ENCODE peak calls at places on chromosomes 4 and X, in six cellular contexts. W, X, I, S, P and E are unnamed samples.

GRCh38 chr4:54818481-54818880 is 160.7 kb downstream of the KIT start:
- DNase-seq in W (no peak), X (no peak), I (no peak), S (no peak), P (no peak), E (no peak)

GRCh38 chr4:142875117-142875516 is 29.0 kb upstream of the INPP4B start:
- DNase-seq in W (no peak), X (no peak), I (no peak), S (no peak), P (no peak), E (no peak)

GRCh38 chr4:88531549-88531948 is 8.0 kb upstream of the PYURF start:
- DNase-seq in W (no peak), X (no peak), I (no peak), S (no peak), P (no peak), E (no peak)

GRCh38 chr4:66943117-66943516 is 602.2 kb downstream of the CENPC start:
- DNase-seq in W (no peak), X (no peak), I (no peak), S (no peak), P (no peak), E (no peak)

GRCh38 chr4:54076673-54077072 is 12.3 kb upstream of the CHIC2 start:
- DNase-seq in W (no peak), X (no peak), I (peak; percentile 40), S (no peak), P (no peak), E (no peak)

GRCh38 chr4:141254326-141254725 is 33.6 kb downstream of the ZNF330 start:
- DNase-seq in W (no peak), X (no peak), I (no peak), S (no peak), P (no peak), E (no peak)

GRCh38 chr4:139763668-139764067 is 98.0 kb downstream of the MGST2 start:
- DNase-seq in W (no peak), X (peak; percentile 32), I (no peak), S (no peak), P (no peak), E (no peak)

GRCh38 chr4:48777739-48778138 is 2.3 kb downstream of the FRYL start:
- DNase-seq in W (no peak), X (no peak), I (no peak), S (no peak), P (no peak), E (no peak)

GRCh38 chr4:153296424-153296823 is 48.1 kb upstream of the MND1 start:
- DNase-seq in W (no peak), X (peak; percentile 73), I (no peak), S (no peak), P (no peak), E (no peak)

GRCh38 chr4:142554412-142554811 is 291.7 kb downstream of the INPP4B start:
- DNase-seq in W (no peak), X (no peak), I (no peak), S (no peak), P (no peak), E (no peak)

GRCh38 chr4:76611611-76612010 is 176.6 kb downstream of the SHROOM3 start:
- DNase-seq in W (no peak), X (peak; percentile 56), I (no peak), S (no peak), P (no peak), E (no peak)

GRCh38 chr4:184153781-184154542 is 63.7 kb downstream of the ENPP6 start:
- DNase-seq in W (no peak), X (no peak), I (no peak), S (no peak), P (no peak), E (no peak)

GRCh38 chr4:94333864-94334263 is 8.8 kb downstream of the HPGDS start:
- DNase-seq in W (no peak), X (no peak), I (no peak), S (no peak), P (no peak), E (no peak)

GRCh38 chrX:68832101-68832416 is 3.2 kb downstream of the EFNB1 start:
- DNase-seq in W (no peak), X (peak; percentile 67), I (no peak), S (no peak), P (no peak), E (peak; percentile 77)

GRCh38 chr4:71769434-71769833 is 14.4 kb downstream of the GC start:
- DNase-seq in W (no peak), X (no peak), I (no peak), S (no peak), P (no peak), E (no peak)

GRCh38 chrX:110734894-110735541 is 60.6 kb downstream of the CHRDL1 start:
- DNase-seq in W (no peak), X (no peak), I (peak; percentile 57), S (peak; percentile 46), P (no peak), E (peak; percentile 68)

GRCh38 chr4:7689773-7690693 is 249.6 kb downstream of the AFAP1 start:
- DNase-seq in W (no peak), X (no peak), I (no peak), S (no peak), P (no peak), E (no peak)

GRCh38 chr4:146029939-146030710 is 91.5 kb upstream of the ZNF827 start:
- DNase-seq in W (no peak), X (peak; percentile 66), I (no peak), S (no peak), P (no peak), E (peak; percentile 67)

GRCh38 chr4:173242466-173243250 is 74.0 kb downstream of the GALNT7 start:
- DNase-seq in W (no peak), X (no peak), I (no peak), S (peak; percentile 19), P (no peak), E (no peak)

GRCh38 chr4:188781655-188782054 is 642.4 kb downstream of the TRIML1 start:
- DNase-seq in W (no peak), X (peak; percentile 45), I (no peak), S (peak; percentile 8), P (no peak), E (peak; percentile 71)

GRCh38 chrX:47380268-47380667 is 9.9 kb downstream of the ZNF157 start:
- DNase-seq in W (peak; percentile 49), X (no peak), I (no peak), S (no peak), P (no peak), E (no peak)

GRCh38 chr4:44448548-44449443 is at the start of gene KCTD8:
- DNase-seq in W (no peak), X (peak; percentile 94), I (peak; percentile 80), S (peak; percentile 91), P (peak; percentile 65), E (peak; percentile 98)

GRCh38 chr4:139921551-139922184 is 232.3 kb downstream of the MAML3 start:
- DNase-seq in W (no peak), X (no peak), I (no peak), S (no peak), P (no peak), E (no peak)

GRCh38 chrX:107654778-107655761 is 26.8 kb downstream of the PRPS1 start:
- DNase-seq in W (peak; percentile 56), X (peak; percentile 88), I (no peak), S (peak; percentile 90), P (no peak), E (peak; percentile 98)

GRCh38 chr4:155787113-155787710 is 28.4 kb downstream of the GUCY1B1 start:
- DNase-seq in W (no peak), X (peak; percentile 64), I (peak; percentile 26), S (peak; percentile 69), P (no peak), E (no peak)

GRCh38 chrX:133269168-133269567 is 51.0 kb upstream of the TFDP3 start:
- DNase-seq in W (no peak), X (no peak), I (no peak), S (no peak), P (no peak), E (peak; percentile 33)

GRCh38 chrX:44785652-44786051 is 58.2 kb upstream of the DUSP21 start:
- DNase-seq in W (no peak), X (no peak), I (peak; percentile 66), S (peak; percentile 21), P (no peak), E (no peak)

GRCh38 chr4:177484613-177485021 is 42.4 kb upstream of the AGA start:
- DNase-seq in W (no peak), X (no peak), I (peak; percentile 78), S (peak; percentile 62), P (no peak), E (peak; percentile 66)